ENCODE peak calls at places on chromosomes 12 and 14, in four cellular contexts. V is pancreas; P is iris pigment epithelial cell; E is stimulated activated CD8-positive, alpha-beta memory T cell treated with anti-CD3 and anti-CD28 coated beads, Interleukin-15, amount 100 ng/mL, for 24 hours. G is an unnamed sample.

GRCh38 chr12:43111608-43112007 is 440.4 kb downstream of the ADAMTS20 start:
- DNase-seq in V (no peak), P (no peak), E (no peak), G (no peak)

GRCh38 chr12:65510584-65511050 is 232.1 kb downstream of the MSRB3 start:
- DNase-seq in V (peak; percentile 55), P (no peak), E (no peak), G (no peak)

GRCh38 chr14:99035268-99035667 is 236.7 kb downstream of the BCL11B start:
- DNase-seq in V (no peak), P (no peak), E (no peak), G (no peak)

GRCh38 chr14:25108959-25109358 is 59.0 kb upstream of the STXBP6 start:
- DNase-seq in V (no peak), P (no peak), E (no peak), G (no peak)

GRCh38 chr14:105468621-105469241 is 5.9 kb upstream of the CRIP2 start:
- DNase-seq in V (no peak), P (no peak), E (no peak), G (no peak)

GRCh38 chr14:76950043-76951020 is 78.2 kb downstream of the IRF2BPL start:
- DNase-seq in V (no peak), P (peak; percentile 53), E (no peak), G (no peak)

GRCh38 chr14:39668449-39668848 is 236.2 kb upstream of the FBXO33 start:
- DNase-seq in V (no peak), P (no peak), E (no peak), G (no peak)

GRCh38 chr12:128843538-128843937 is 9.7 kb upstream of the GLT1D1 start:
- DNase-seq in V (no peak), P (no peak), E (no peak), G (no peak)

GRCh38 chr12:52082668-52082987 is 3.1 kb downstream of the SMIM41 start:
- DNase-seq in V (peak; percentile 46), P (no peak), E (no peak), G (no peak)

GRCh38 chr14:99554184-99554583 is 49.8 kb downstream of the CCDC85C start:
- DNase-seq in V (peak; percentile 78), P (no peak), E (no peak), G (no peak)

GRCh38 chr12:12818693-12819092 is 5.5 kb downstream of the DDX47 start:
- DNase-seq in V (no peak), P (no peak), E (no peak), G (no peak)

GRCh38 chr14:103133213-103134140 is 10.2 kb downstream of the TNFAIP2 start:
- DNase-seq in V (no peak), P (no peak), E (no peak), G (no peak)

GRCh38 chr14:24219521-24219920 is 3.7 kb upstream of the MDP1 start:
- DNase-seq in V (no peak), P (no peak), E (no peak), G (no peak)

GRCh38 chr12:95623554-95624170 is 72.4 kb upstream of the USP44 start:
- DNase-seq in V (peak; percentile 80), P (peak; percentile 82), E (no peak), G (peak; percentile 53)

GRCh38 chr12:124742702-124743101 is 121.0 kb downstream of the SCARB1 start:
- DNase-seq in V (no peak), P (no peak), E (no peak), G (no peak)

GRCh38 chr12:108046135-108046534 is 83.0 kb upstream of the WSCD2 start:
- DNase-seq in V (no peak), P (no peak), E (no peak), G (no peak)

GRCh38 chr12:99054601-99055128 is 409.6 kb downstream of the APAF1 start:
- DNase-seq in V (no peak), P (no peak), E (no peak), G (no peak)

GRCh38 chr14:63551338-63551737 is 8.2 kb upstream of the PPP2R5E start:
- DNase-seq in V (no peak), P (peak; percentile 15), E (no peak), G (no peak)

GRCh38 chr12:45349911-45350310 is 134.0 kb downstream of the ANO6 start:
- DNase-seq in V (no peak), P (peak; percentile 61), E (no peak), G (no peak)

GRCh38 chr14:53011053-53011462 is 60.2 kb upstream of the FERMT2 start:
- DNase-seq in V (no peak), P (peak; percentile 98), E (no peak), G (no peak)

GRCh38 chr12:52530366-52530765 is 10.2 kb upstream of the KRT5 start:
- DNase-seq in V (no peak), P (no peak), E (no peak), G (no peak)

GRCh38 chr14:49634547-49635334 is at the start of gene DNAAF2:
- DNase-seq in V (peak; percentile 82), P (peak; percentile 77), E (no peak), G (no peak)

GRCh38 chr14:39434401-39434800 is 2.2 kb upstream of the FBXO33 start:
- DNase-seq in V (no peak), P (peak; percentile 10), E (no peak), G (no peak)

GRCh38 chr12:27807063-27807703 is 27.1 kb upstream of the MANSC4 start:
- DNase-seq in V (no peak), P (no peak), E (no peak), G (no peak)

GRCh38 chr12:67811437-67812361 is 163.2 kb downstream of the DYRK2 start:
- DNase-seq in V (no peak), P (peak; percentile 95), E (no peak), G (no peak)

GRCh38 chr14:22882529-22883190 is 362 bp upstream of the REM2 start:
- DNase-seq in V (no peak), P (peak; percentile 51), E (no peak), G (peak; percentile 62)

GRCh38 chr14:54502602-54503001 is 7.1 kb upstream of the CGRRF1 start:
- DNase-seq in V (no peak), P (no peak), E (no peak), G (no peak)

GRCh38 chr14:104108570-104109060 is 23.1 kb downstream of the ASPG start:
- DNase-seq in V (peak; percentile 51), P (no peak), E (no peak), G (no peak)

GRCh38 chr14:35046751-35047536 is 872 bp downstream of the FAM177A1 start:
- DNase-seq in V (no peak), P (peak; percentile 56), E (peak; percentile 18), G (no peak)

GRCh38 chr12:115440438-115440837 is 756.5 kb upstream of the TBX3 start:
- DNase-seq in V (no peak), P (peak; percentile 63), E (no peak), G (no peak)

GRCh38 chr14:28760431-28760996 is 6.1 kb upstream of the FOXG1 start:
- DNase-seq in V (no peak), P (no peak), E (no peak), G (no peak)

GRCh38 chr12:118035194-118036041 is 18.9 kb downstream of the RFC5 start:
- DNase-seq in V (no peak), P (no peak), E (no peak), G (no peak)

GRCh38 chr14:105917933-105918436 is 391.6 kb downstream of the TMEM121 start:
- DNase-seq in V (peak; percentile 45), P (no peak), E (no peak), G (no peak)

G was measured in D721Med.